ENCODE peak calls at places on chromosomes 5 and 9, in four cellular contexts. M, V, B and W are unnamed samples.

GRCh38 chr9:130451509-130452388 is 7.0 kb downstream of the ASS1 start:
- DNase-seq in M (peak; percentile 93), V (peak; percentile 38), B (no peak), W (peak; percentile 40)

GRCh38 chr9:108786756-108787663 is 68.8 kb downstream of the ACTL7B start:
- DNase-seq in M (peak; percentile 70), V (no peak), B (no peak), W (no peak)

GRCh38 chr5:10333154-10334006 is 20.1 kb upstream of the MARCHF6 start:
- DNase-seq in M (no peak), V (peak; percentile 26), B (no peak), W (no peak)

GRCh38 chr5:43772601-43773031 is 169.6 kb downstream of the NNT start:
- DNase-seq in M (peak; percentile 13), V (peak; percentile 3), B (no peak), W (no peak)

GRCh38 chr9:107175826-107176500 is 107.1 kb upstream of the RAD23B start:
- DNase-seq in M (no peak), V (no peak), B (no peak), W (no peak)

GRCh38 chr9:121902483-121903135 is 190.5 kb downstream of the TTLL11 start:
- DNase-seq in M (no peak), V (no peak), B (no peak), W (no peak)

GRCh38 chr5:16934123-16934522 is 2.0 kb downstream of the MYO10 start:
- DNase-seq in M (no peak), V (peak; percentile 68), B (no peak), W (peak; percentile 53)

GRCh38 chr5:1661831-1662558 is 137.6 kb downstream of the MRPL36 start:
- DNase-seq in M (no peak), V (no peak), B (no peak), W (peak; percentile 5)

GRCh38 chr5:125409496-125410351 is 663.3 kb upstream of the ZNF608 start:
- DNase-seq in M (peak; percentile 78), V (no peak), B (no peak), W (no peak)

GRCh38 chr9:121778252-121779225 is 127.1 kb downstream of the DAB2IP start:
- DNase-seq in M (no peak), V (no peak), B (no peak), W (no peak)

GRCh38 chr9:86408121-86408520 is 53.9 kb upstream of the TUT7 start:
- DNase-seq in M (no peak), V (no peak), B (no peak), W (no peak)

GRCh38 chr5:41433552-41434181 is 76.7 kb downstream of the PLCXD3 start:
- DNase-seq in M (no peak), V (no peak), B (no peak), W (no peak)

GRCh38 chr5:40877371-40877988 is 31.8 kb upstream of the C7 start:
- DNase-seq in M (peak; percentile 4), V (peak; percentile 6), B (no peak), W (peak; percentile 51)

GRCh38 chr5:147509710-147510651 is at the start of gene DPYSL3:
- DNase-seq in M (peak; percentile 29), V (peak; percentile 3), B (no peak), W (no peak)

GRCh38 chr9:127182901-127183746 is 60.7 kb upstream of the ANGPTL2 start:
- DNase-seq in M (peak; percentile 27), V (no peak), B (no peak), W (no peak)

GRCh38 chr9:114141553-114142548 is 13.5 kb upstream of the COL27A1 start:
- DNase-seq in M (peak; percentile 54), V (no peak), B (no peak), W (no peak)

GRCh38 chr5:61280205-61280604 is 51.9 kb upstream of the ZSWIM6 start:
- DNase-seq in M (peak; percentile 93), V (peak; percentile 29), B (no peak), W (no peak)

GRCh38 chr5:146620663-146621051 is 104.7 kb upstream of the GPR151 start:
- DNase-seq in M (no peak), V (no peak), B (no peak), W (no peak)

GRCh38 chr5:61301820-61302563 is 30.1 kb upstream of the ZSWIM6 start:
- DNase-seq in M (peak; percentile 99), V (no peak), B (no peak), W (no peak)

GRCh38 chr5:150107909-150108447 is 21.6 kb upstream of the CSF1R start:
- DNase-seq in M (peak; percentile 31), V (no peak), B (no peak), W (no peak)

GRCh38 chr5:93581738-93582414 is 857 bp upstream of the NR2F1-AS1 start:
- DNase-seq in M (peak; percentile 45), V (no peak), B (no peak), W (no peak)

GRCh38 chr5:142313693-142314092 is 11.1 kb downstream of the SPRY4 start:
- DNase-seq in M (no peak), V (no peak), B (no peak), W (no peak)

GRCh38 chr9:36924071-36924470 is 110.0 kb downstream of the PAX5 start:
- DNase-seq in M (peak; percentile 98), V (peak; percentile 50), B (no peak), W (peak; percentile 44)

GRCh38 chr5:155850411-155850810 is 476.6 kb upstream of the SGCD start:
- DNase-seq in M (no peak), V (no peak), B (no peak), W (no peak)

GRCh38 chr5:147628054-147628895 is 118.4 kb upstream of the DPYSL3 start:
- DNase-seq in M (peak; percentile 67), V (peak; percentile 62), B (no peak), W (peak; percentile 33)

GRCh38 chr9:98995059-98995665 is 51.5 kb downstream of the COL15A1 start:
- DNase-seq in M (no peak), V (no peak), B (no peak), W (peak; percentile 7)

GRCh38 chr5:142871880-142872200 is 101.7 kb downstream of the ARHGAP26 start:
- DNase-seq in M (no peak), V (no peak), B (no peak), W (no peak)

GRCh38 chr9:136619742-136620440 is 42.8 kb upstream of the EGFL7 start:
- DNase-seq in M (peak; percentile 62), V (no peak), B (no peak), W (no peak)

GRCh38 chr5:141811287-141812155 is 66.7 kb downstream of the PCDH1 start:
- DNase-seq in M (no peak), V (peak; percentile 31), B (peak; percentile 6), W (peak; percentile 31)

GRCh38 chr9:129490583-129491485 is 130.1 kb downstream of the C9orf50 start:
- DNase-seq in M (no peak), V (no peak), B (no peak), W (no peak)

GRCh38 chr9:95057121-95057520 is 260.4 kb downstream of the FANCC start:
- DNase-seq in M (no peak), V (no peak), B (no peak), W (no peak)

GRCh38 chr9:93612796-93613154 is 36.4 kb downstream of the PHF2 start:
- DNase-seq in M (no peak), V (peak; percentile 12), B (no peak), W (peak; percentile 36)

GRCh38 chr5:144549580-144549979 is 378.9 kb downstream of the KCTD16 start:
- DNase-seq in M (peak; percentile 57), V (no peak), B (no peak), W (no peak)

GRCh38 chr5:93421498-93421897 is 159.5 kb downstream of the NR2F1-AS1 start:
- DNase-seq in M (no peak), V (no peak), B (no peak), W (no peak)

GRCh38 chr9:17165734-17166133 is 30.9 kb downstream of the CNTLN start:
- DNase-seq in M (no peak), V (no peak), B (no peak), W (no peak)

GRCh38 chr9:110141118-110141797 is 66.7 kb downstream of the C9orf152 start:
- DNase-seq in M (peak; percentile 97), V (no peak), B (no peak), W (no peak)

GRCh38 chr5:140235776-140236558 is 61.0 kb downstream of the CYSTM1 start:
- DNase-seq in M (no peak), V (no peak), B (no peak), W (no peak)

GRCh38 chr5:173780356-173781234 is 107.6 kb upstream of the CPEB4 start:
- DNase-seq in M (no peak), V (no peak), B (no peak), W (no peak)